ENCODE peak calls at places on chromosomes 12 and 14, in six cellular contexts. R is nephron progenitor cell, T is kidney, D is WTC11, G is PC-3, N is GM20000. E is an unnamed sample.

GRCh38 chr12:65728913-65729793 is 95.1 kb upstream of the HMGA2 start:
- DNase-seq in R (peak), T (peak), D (peak), G (no peak), N (no peak), E (no peak)

GRCh38 chr12:26633591-26634210 is 199.3 kb downstream of the ITPR2 start:
- DNase-seq in R (no peak), T (no peak), D (no peak), G (no peak), N (no peak), E (no peak)

GRCh38 chr12:56256326-56256960 is 1.7 kb downstream of the ANKRD52 start:
- DNase-seq in R (peak), T (no peak), D (peak), G (peak), N (no peak), E (no peak)

GRCh38 chr14:36724162-36724561 is 62.5 kb downstream of the PAX9 start:
- DNase-seq in R (no peak), T (no peak), D (peak), G (no peak), N (no peak), E (no peak)

GRCh38 chr14:95282354-95282985 is 37.2 kb downstream of the CLMN start:
- DNase-seq in R (no peak), T (no peak), D (no peak), G (no peak), N (no peak), E (no peak)

GRCh38 chr14:77498984-77499527 is 440 bp upstream of the ISM2 start:
- DNase-seq in R (peak), T (no peak), D (peak), G (no peak), N (peak), E (no peak)

GRCh38 chr12:26523708-26524150 is 309.3 kb downstream of the ITPR2 start:
- DNase-seq in R (no peak), T (peak), D (no peak), G (no peak), N (no peak), E (peak)

GRCh38 chr12:130764475-130765185 is 48.5 kb upstream of the RIMBP2 start:
- DNase-seq in R (no peak), T (no peak), D (no peak), G (peak), N (no peak), E (no peak)

GRCh38 chr12:60415361-60415760 is 819.5 kb downstream of the SLC16A7 start:
- DNase-seq in R (no peak), T (no peak), D (no peak), G (peak), N (no peak), E (no peak)

GRCh38 chr14:93965287-93965821 is 11.0 kb downstream of the ASB2 start:
- DNase-seq in R (no peak), T (no peak), D (no peak), G (peak), N (no peak), E (no peak)

GRCh38 chr12:15684896-15685658 is 104.1 kb downstream of the EPS8 start:
- DNase-seq in R (no peak), T (no peak), D (no peak), G (no peak), N (no peak), E (no peak)

GRCh38 chr14:32059702-32060101 is 17.4 kb upstream of the ARHGAP5 start:
- DNase-seq in R (no peak), T (no peak), D (no peak), G (no peak), N (no peak), E (no peak)

GRCh38 chr12:29026419-29026818 is 122.7 kb upstream of the FAR2 start:
- DNase-seq in R (no peak), T (no peak), D (no peak), G (peak), N (no peak), E (no peak)

GRCh38 chr14:99524804-99525698 is 43.8 kb downstream of the CCNK start:
- DNase-seq in R (no peak), T (peak), D (no peak), G (peak), N (no peak), E (peak)

GRCh38 chr12:89461649-89462612 is 62.7 kb downstream of the GALNT4 start:
- DNase-seq in R (no peak), T (no peak), D (no peak), G (peak), N (peak), E (no peak)

GRCh38 chr14:73777420-73777819 is 63.2 kb upstream of the PNMA1 start:
- DNase-seq in R (no peak), T (no peak), D (no peak), G (no peak), N (no peak), E (no peak)

GRCh38 chr14:104172880-104173279 is 34.5 kb downstream of the KIF26A start:
- DNase-seq in R (no peak), T (no peak), D (no peak), G (no peak), N (no peak), E (no peak)
- TF ChIP-seq CTCF in R (no peak), T (no peak), D (no peak), G (no peak), N (no peak), E (no peak)

GRCh38 chr14:67133595-67134441 is 55.4 kb upstream of the GARIN2 start:
- DNase-seq in R (no peak), T (no peak), D (no peak), G (no peak), N (no peak), E (no peak)
- TF ChIP-seq CTCF in R (no peak), T (no peak), D (no peak), G (no peak), N (no peak), E (no peak)

GRCh38 chr12:67217647-67218046 is 51.5 kb upstream of the CAND1 start:
- DNase-seq in R (no peak), T (no peak), D (no peak), G (no peak), N (no peak), E (no peak)

GRCh38 chr12:67222302-67222701 is 46.9 kb upstream of the CAND1 start:
- DNase-seq in R (no peak), T (no peak), D (no peak), G (peak), N (no peak), E (no peak)

GRCh38 chr12:67223225-67223624 is 45.9 kb upstream of the CAND1 start:
- DNase-seq in R (no peak), T (no peak), D (no peak), G (no peak), N (no peak), E (no peak)

DNA sequence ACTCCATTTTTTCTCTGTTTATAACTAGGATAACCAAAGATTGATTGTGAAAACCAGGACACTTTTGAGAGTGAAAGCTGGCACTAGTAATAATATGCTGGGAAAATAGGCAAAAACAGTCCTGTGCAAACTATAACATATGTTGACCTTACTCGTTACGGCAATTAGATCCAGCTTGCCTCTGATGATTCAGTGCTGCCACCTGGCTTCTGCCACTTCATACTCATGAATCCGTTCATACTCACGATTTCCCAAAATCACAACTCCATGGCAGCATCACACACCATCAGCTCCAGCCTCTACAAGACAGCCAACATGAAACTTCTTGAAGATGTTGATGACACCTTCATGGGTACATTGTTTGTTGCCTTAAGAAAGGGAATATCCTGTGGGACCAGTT is 49.1 kb upstream of the CAND1 start:
- DNase-seq in R (no peak), T (no peak), D (peak), G (peak), N (no peak), E (peak)
- TF ChIP-seq CTCF in R (no peak), T (peak), D (peak), G (peak), N (no peak), E (peak)

GRCh38 chr12:88306471-88307069 is 164.5 kb downstream of the TMTC3 start:
- DNase-seq in R (no peak), T (no peak), D (no peak), G (no peak), N (no peak), E (no peak)

GRCh38 chr12:88309546-88309945 is 167.4 kb downstream of the TMTC3 start:
- DNase-seq in R (no peak), T (no peak), D (no peak), G (peak), N (no peak), E (no peak)

GRCh38 chr12:88303335-88303734 is 161.2 kb downstream of the TMTC3 start:
- DNase-seq in R (no peak), T (no peak), D (no peak), G (no peak), N (no peak), E (no peak)

GRCh38 chr12:88308825-88309224 is 166.7 kb downstream of the TMTC3 start:
- DNase-seq in R (no peak), T (no peak), D (no peak), G (peak), N (no peak), E (no peak)

GRCh38 chr12:88305491-88305890 is 163.4 kb downstream of the TMTC3 start:
- DNase-seq in R (no peak), T (no peak), D (no peak), G (peak), N (no peak), E (no peak)
- TF ChIP-seq CTCF in R (no peak), T (no peak), D (no peak), G (no peak), N (no peak), E (no peak)

E was measured in left ventricle myocardium inferior.